ENCODE peak calls at places on chromosomes 16 and 17, in five cellular contexts. T is neuronal stem cell, W is mesendoderm, I is H1, V is IMR-90. G is an unnamed sample.

GRCh38 chr17:58513913-58514794 is at the start of gene MTMR4:
- DNase-seq in T (peak; percentile 85), V (peak; percentile 58), I (peak; percentile 79), W (peak; percentile 92), G (peak; percentile 81)

GRCh38 chr16:30660424-30661251 is 2.4 kb downstream of the FBRS start:
- DNase-seq in I (no peak), T (no peak), V (peak; percentile 58), W (no peak), G (peak; percentile 13)

GRCh38 chr17:1228752-1229353 is 41.4 kb upstream of the BHLHA9 start:
- DNase-seq in I (no peak), V (no peak), T (no peak), W (no peak), G (no peak)

GRCh38 chr17:75489511-75489955 is 25.8 kb downstream of the CASKIN2 start:
- DNase-seq in W (no peak), I (no peak), V (no peak), T (no peak), G (no peak)

GRCh38 chr17:2337811-2338657 is 733 bp downstream of the SGSM2 start:
- DNase-seq in T (peak; percentile 42), I (no peak), W (peak; percentile 62), V (peak; percentile 44), G (peak; percentile 45)

GRCh38 chr16:50310308-50311133 is 44.2 kb downstream of the ADCY7 start:
- DNase-seq in W (no peak), T (no peak), V (no peak), I (no peak), G (no peak)

GRCh38 chr16:22681881-22682291 is 132.1 kb upstream of the HS3ST2 start:
- DNase-seq in W (no peak), T (no peak), I (no peak), V (no peak), G (no peak)

GRCh38 chr17:69269174-69269998 is 40.8 kb upstream of the ABCA10 start:
- DNase-seq in V (peak; percentile 66), T (no peak), W (no peak), I (no peak), G (peak; percentile 85)

GRCh38 chr16:47063011-47063724 is 80.6 kb downstream of the NETO2 start:
- DNase-seq in T (no peak), I (no peak), W (no peak), V (no peak), G (no peak)

GRCh38 chr17:64608571-64608981 is 53.5 kb downstream of the SMURF2 start:
- DNase-seq in W (no peak), I (no peak), V (peak; percentile 58), T (no peak), G (no peak)

GRCh38 chr16:4687946-4688673 is 5.3 kb upstream of the NUDT16L1 start:
- DNase-seq in I (no peak), V (no peak), T (no peak), W (no peak), G (no peak)

GRCh38 chr17:21463779-21464407 is 87.7 kb downstream of the KCNJ12 start:
- DNase-seq in I (no peak), T (no peak), V (no peak), W (peak; percentile 63), G (no peak)

GRCh38 chr16:30875881-30876791 is 17.7 kb downstream of the BCL7C start:
- DNase-seq in T (no peak), V (peak; percentile 26), I (no peak), W (peak; percentile 73), G (peak; percentile 92)

GRCh38 chr17:64974750-64975317 is 55.6 kb upstream of the LRRC37A3 start:
- DNase-seq in T (no peak), I (no peak), V (no peak), W (no peak), G (no peak)

GRCh38 chr17:16969931-16970906 is 1.7 kb downstream of the TNFRSF13B start:
- DNase-seq in I (no peak), T (no peak), W (no peak), V (no peak), G (no peak)

GRCh38 chr17:37642706-37643105 is 540 bp downstream of the DDX52 start:
- DNase-seq in T (no peak), V (peak; percentile 31), W (peak; percentile 9), I (no peak), G (no peak)

GRCh38 chr17:47225436-47225858 is 16.3 kb downstream of the MYL4 start:
- DNase-seq in W (no peak), V (peak; percentile 96), T (no peak), I (no peak), G (peak; percentile 16)

GRCh38 chr17:6654816-6655731 is 3.5 kb downstream of the C17orf100 start:
- DNase-seq in W (peak; percentile 85), V (no peak), T (no peak), I (no peak), G (peak; percentile 30)

GRCh38 chr17:63526861-63527260 is 3.7 kb downstream of the KCNH6 start:
- DNase-seq in W (no peak), I (no peak), T (no peak), V (no peak), G (no peak)

GRCh38 chr17:30290077-30290476 is 1.7 kb downstream of the BLMH start:
- DNase-seq in W (no peak), I (no peak), V (no peak), T (no peak), G (no peak)

GRCh38 chr17:58541249-58541648 is 26.8 kb upstream of the MTMR4 start:
- DNase-seq in I (no peak), V (no peak), T (no peak), W (peak; percentile 67), G (peak; percentile 25)

GRCh38 chr17:60538726-60539125 is 12.7 kb upstream of the APPBP2 start:
- DNase-seq in V (no peak), T (no peak), W (no peak), I (no peak), G (peak; percentile 27)

GRCh38 chr17:58054641-58055040 is 28.6 kb upstream of the DYNLL2 start:
- DNase-seq in V (no peak), I (no peak), W (no peak), T (no peak), G (no peak)

GRCh38 chr16:81492965-81493754 is 48.6 kb downstream of the CMIP start:
- DNase-seq in W (no peak), T (no peak), V (no peak), I (no peak), G (no peak)

GRCh38 chr17:11948791-11949190 is 48.5 kb downstream of the ZNF18 start:
- DNase-seq in V (peak; percentile 86), W (no peak), T (no peak), I (no peak), G (no peak)

GRCh38 chr16:9647981-9648701 is 534.1 kb downstream of the GRIN2A start:
- DNase-seq in I (no peak), T (peak; percentile 21), W (peak; percentile 58), V (no peak), G (peak; percentile 73)

GRCh38 chr17:8047769-8048110 is 8.9 kb downstream of the ALOX15B start:
- DNase-seq in T (no peak), W (no peak), I (no peak), V (no peak), G (no peak)

GRCh38 chr17:7613769-7614421 is 802 bp downstream of the FXR2 start:
- DNase-seq in I (no peak), W (peak; percentile 43), V (peak; percentile 50), T (peak; percentile 24), G (peak; percentile 44)

GRCh38 chr17:79188048-79188447 is 113.4 kb downstream of the ENGASE start:
- DNase-seq in T (no peak), W (peak; percentile 64), V (no peak), I (peak; percentile 38), G (peak; percentile 6)

GRCh38 chr17:10563991-10564660 is 14.7 kb upstream of the MYH2 start:
- DNase-seq in I (no peak), T (no peak), W (no peak), V (no peak), G (no peak)
- H2AK5ac ChIP-seq in I (no peak overlapping the region), T (no peak overlapping the region), W (no peak overlapping the region), V (no peak overlapping the region), G (no peak overlapping the region)

GRCh38 chr17:45786349-45786748 is 2.2 kb downstream of the CRHR1 start:
- DNase-seq in I (no peak), W (no peak), V (no peak), T (no peak), G (no peak)
- H3K36me3 ChIP-seq in I (no peaks in the 10 kb centered on the region), W (no peaks in the 10 kb centered on the region), V (no peaks in the 10 kb centered on the region), T (no peaks in the 10 kb centered on the region), G (no peaks in the 10 kb centered on the region)

GRCh38 chr16:1160773-1161348 is 8.0 kb downstream of the CACNA1H start:
- DNase-seq in T (no peak), W (no peak), V (no peak), I (no peak), G (peak; percentile 20)

GRCh38 chr16:1157639-1158455 is 4.9 kb downstream of the CACNA1H start:
- DNase-seq in W (no peak), T (no peak), V (no peak), I (no peak), G (no peak)

GRCh38 chr16:1159325-1159972 is 6.5 kb downstream of the CACNA1H start:
- DNase-seq in T (no peak), I (no peak), V (no peak), W (no peak), G (no peak)

GRCh38 chr16:1158456-1159324 is 5.8 kb downstream of the CACNA1H start:
- DNase-seq in I (no peak), V (peak; percentile 47), T (no peak), W (no peak), G (no peak)

DNA sequence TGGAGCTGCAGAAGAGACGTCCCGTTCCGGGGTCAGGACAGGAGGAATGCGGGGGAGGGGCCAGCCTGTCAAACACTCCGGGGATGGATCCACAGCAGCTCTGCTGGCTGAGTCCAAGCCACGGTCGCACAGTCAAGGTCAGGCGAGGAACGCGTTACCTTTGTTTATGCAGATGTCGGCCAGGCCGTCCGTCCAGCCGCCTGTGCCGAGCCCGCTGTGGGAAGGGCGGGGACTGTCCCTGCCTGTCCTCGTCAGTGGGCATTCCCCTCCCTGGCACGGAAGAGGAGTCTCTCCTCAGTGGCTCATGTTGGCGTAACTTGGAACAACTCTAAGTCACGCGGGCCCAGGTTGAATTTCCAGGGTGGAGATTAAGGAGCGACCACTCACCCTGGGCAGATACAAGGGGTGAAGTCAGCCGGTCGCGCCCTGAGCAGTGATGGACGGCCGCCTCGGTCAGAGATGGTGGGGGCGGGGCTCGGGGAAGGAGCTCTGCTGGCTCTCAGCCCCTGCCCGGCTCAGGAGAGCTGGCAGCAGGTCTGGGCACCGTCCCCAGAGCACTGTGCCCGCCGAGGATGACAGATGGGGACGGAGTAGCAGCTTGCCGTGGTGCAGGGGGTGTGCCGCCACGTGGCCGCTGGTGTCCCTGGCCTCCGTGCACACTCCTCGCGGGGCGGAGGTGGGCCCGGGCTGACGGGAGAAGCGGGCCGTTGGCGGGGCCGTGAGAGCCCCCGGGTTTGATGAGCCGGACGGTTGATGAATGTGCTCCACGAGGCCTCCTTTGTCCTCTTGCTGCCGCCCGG is 7.3 kb downstream of the CACNA1H start:
- DNase-seq in I (no peak), T (no peak), W (no peak), V (no peak), G (peak; percentile 6)
- H3K4me1 ChIP-seq in I (no peaks in the 10 kb centered on the region), T (peaks cover 9% of the 10 kb centered on the region), W (peaks cover 1% of the 10 kb centered on the region), V (peaks cover 15% of the 10 kb centered on the region), G (no peaks in the 10 kb centered on the region)

DNA sequence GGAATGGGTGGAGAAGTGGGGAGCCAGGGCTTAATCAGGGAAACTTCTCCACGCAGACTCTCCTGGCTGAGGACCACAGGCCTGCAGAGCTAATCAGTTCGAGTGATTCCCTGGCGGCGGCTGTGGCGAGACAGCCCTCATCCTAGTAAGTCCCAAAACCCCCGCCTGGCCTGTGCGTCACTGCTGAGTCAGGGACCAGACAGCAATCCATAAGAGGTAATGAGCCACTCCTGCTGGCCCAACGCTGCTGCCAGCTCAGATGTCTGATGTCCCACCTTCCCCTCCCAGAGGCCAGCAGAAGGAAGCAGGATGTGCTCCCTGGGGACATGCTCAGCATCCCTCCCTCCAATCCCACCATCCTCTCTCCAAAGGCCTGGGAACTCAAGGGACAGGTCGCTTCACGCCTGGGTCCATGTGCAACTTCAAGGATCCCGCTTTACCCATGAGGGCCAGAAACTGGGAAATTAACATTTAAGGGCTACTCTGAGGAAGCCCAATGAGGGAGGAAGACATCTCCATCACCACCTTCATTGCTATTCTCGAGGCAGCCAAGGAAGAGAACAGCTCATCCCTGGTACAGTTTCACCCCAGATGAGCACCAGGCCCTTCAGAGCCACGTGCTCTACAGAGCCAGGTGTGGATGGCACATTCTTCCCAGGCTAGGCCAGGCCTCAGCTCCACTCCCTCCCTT is 7.9 kb downstream of the ACLY start:
- DNase-seq in W (no peak), T (no peak), I (no peak), V (peak; percentile 99), G (peak; percentile 42)
- H2AK5ac ChIP-seq in W (no peak overlapping the region), T (no peak overlapping the region), I (no peak overlapping the region), V (peak overlapping the region; percentile 96), G (no peak overlapping the region)